ENCODE peak calls at places on chromosomes 7 and 10, in four cellular contexts. One of them, this sample, is unnamed.

GRCh38 chr7:26367219-26367711 is 75.6 kb downstream of the SNX10 start:
- DNase-seq in NCI-H1092: no peak
- DNase-seq in T follicular helper cell: no peak
- DNase-seq in fibroblast of pulmonary artery: no peak
- DNase-seq in this sample: no peak

GRCh38 chr7:34727464-34727995 is 69.5 kb downstream of the NPSR1 start:
- DNase-seq in NCI-H1092: peak
- DNase-seq in T follicular helper cell: no peak
- DNase-seq in fibroblast of pulmonary artery: no peak
- DNase-seq in this sample: no peak

GRCh38 chr10:11224321-11224720 is 206.6 kb downstream of the CELF2 start:
- DNase-seq in NCI-H1092: no peak
- DNase-seq in fibroblast of pulmonary artery: no peak
- DNase-seq in T follicular helper cell: no peak
- DNase-seq in this sample: no peak

GRCh38 chr10:115593060-115593459 is 499.9 kb downstream of the ATRNL1 start:
- DNase-seq in fibroblast of pulmonary artery: no peak
- DNase-seq in NCI-H1092: no peak
- DNase-seq in T follicular helper cell: no peak
- DNase-seq in this sample: no peak

GRCh38 chr10:360653-361052 is 225.4 kb downstream of the ZMYND11 start:
- DNase-seq in fibroblast of pulmonary artery: no peak
- DNase-seq in NCI-H1092: no peak
- DNase-seq in T follicular helper cell: no peak
- DNase-seq in this sample: no peak

GRCh38 chr7:103651978-103652377 is 206.0 kb upstream of the SLC26A5 start:
- DNase-seq in fibroblast of pulmonary artery: no peak
- DNase-seq in T follicular helper cell: no peak
- DNase-seq in NCI-H1092: no peak
- DNase-seq in this sample: no peak

GRCh38 chr7:158943234-158943633 is 86.9 kb downstream of the DYNC2I1 start:
- DNase-seq in fibroblast of pulmonary artery: no peak
- DNase-seq in NCI-H1092: no peak
- DNase-seq in T follicular helper cell: no peak
- DNase-seq in this sample: no peak

GRCh38 chr10:62562101-62562500 is 187.9 kb downstream of the ZNF365 start:
- DNase-seq in fibroblast of pulmonary artery: no peak
- DNase-seq in T follicular helper cell: no peak
- DNase-seq in NCI-H1092: no peak
- DNase-seq in this sample: no peak

GRCh38 chr7:47383064-47383463 is 198.8 kb downstream of the TNS3 start:
- DNase-seq in fibroblast of pulmonary artery: no peak
- DNase-seq in T follicular helper cell: no peak
- DNase-seq in NCI-H1092: no peak
- DNase-seq in this sample: no peak

GRCh38 chr10:9302142-9302746 is 1247.8 kb downstream of the GATA3 start:
- DNase-seq in NCI-H1092: no peak
- DNase-seq in T follicular helper cell: peak
- DNase-seq in fibroblast of pulmonary artery: peak
- DNase-seq in this sample: peak

GRCh38 chr7:80721880-80722595 is 83.6 kb downstream of the CD36 start:
- DNase-seq in NCI-H1092: no peak
- DNase-seq in fibroblast of pulmonary artery: peak
- DNase-seq in T follicular helper cell: no peak
- DNase-seq in this sample: no peak

GRCh38 chr7:100489824-100490223 is 6.1 kb downstream of the NYAP1 start:
- DNase-seq in fibroblast of pulmonary artery: peak
- DNase-seq in NCI-H1092: peak
- DNase-seq in T follicular helper cell: peak
- DNase-seq in this sample: peak

GRCh38 chr7:149468208-149468607 is 7.3 kb upstream of the ZNF777 start:
- DNase-seq in NCI-H1092: no peak
- DNase-seq in fibroblast of pulmonary artery: peak
- DNase-seq in T follicular helper cell: no peak
- DNase-seq in this sample: no peak

GRCh38 chr10:133100706-133101463 is 13.2 kb downstream of the ADGRA1 start:
- DNase-seq in T follicular helper cell: no peak
- DNase-seq in NCI-H1092: no peak
- DNase-seq in fibroblast of pulmonary artery: no peak
- DNase-seq in this sample: no peak

GRCh38 chr7:28351450-28351849 is 60.9 kb upstream of the CREB5 start:
- DNase-seq in T follicular helper cell: no peak
- DNase-seq in NCI-H1092: no peak
- DNase-seq in fibroblast of pulmonary artery: no peak
- DNase-seq in this sample: no peak

GRCh38 chr10:26485150-26485941 is 47.2 kb downstream of the APBB1IP start:
- DNase-seq in T follicular helper cell: no peak
- DNase-seq in NCI-H1092: no peak
- DNase-seq in fibroblast of pulmonary artery: peak
- DNase-seq in this sample: no peak

GRCh38 chr10:12631216-12631615 is 281.9 kb downstream of the CAMK1D start:
- DNase-seq in T follicular helper cell: no peak
- DNase-seq in fibroblast of pulmonary artery: peak
- DNase-seq in NCI-H1092: no peak
- DNase-seq in this sample: peak